ENCODE peak calls at places on chromosome 10, in ten cellular contexts. One of them, this sample, is unnamed.

GRCh38 chr10:117681104-117681503 is 138.6 kb downstream of the EMX2 start:
- DNase-seq in CD8-positive, alpha-beta T cell: no peak
- DNase-seq in transverse colon: no peak
- DNase-seq in A549: no peak
- DNase-seq in psoas muscle: no peak
- DNase-seq in hepatocyte: no peak
- DNase-seq in GM23248: no peak
- DNase-seq in heart right ventricle: no peak
- DNase-seq in CD8-positive, alpha-beta memory T cell: no peak
- DNase-seq in mesenchymal stem cell: no peak
- DNase-seq in this sample: no peak

GRCh38 chr10:103481974-103482531 is 3.0 kb upstream of the CALHM3 start:
- DNase-seq in CD8-positive, alpha-beta T cell: no peak
- DNase-seq in transverse colon: no peak
- DNase-seq in A549: peak; percentile 88
- DNase-seq in psoas muscle: peak; percentile 39
- DNase-seq in hepatocyte: peak; percentile 74
- DNase-seq in GM23248: peak; percentile 82
- DNase-seq in heart right ventricle: no peak
- DNase-seq in CD8-positive, alpha-beta memory T cell: no peak
- DNase-seq in mesenchymal stem cell: peak; percentile 74
- DNase-seq in this sample: no peak

GRCh38 chr10:21525367-21526183 is at the start of gene SKIDA1:
- DNase-seq in CD8-positive, alpha-beta T cell: peak; percentile 53
- DNase-seq in transverse colon: peak; percentile 82
- DNase-seq in A549: peak; percentile 69
- DNase-seq in psoas muscle: peak; percentile 94
- DNase-seq in hepatocyte: peak; percentile 93
- DNase-seq in GM23248: peak; percentile 91
- DNase-seq in heart right ventricle: peak; percentile 90
- DNase-seq in CD8-positive, alpha-beta memory T cell: peak; percentile 54
- DNase-seq in mesenchymal stem cell: peak; percentile 97
- DNase-seq in this sample: peak; percentile 89

GRCh38 chr10:12587408-12587807 is 238.1 kb downstream of the CAMK1D start:
- DNase-seq in CD8-positive, alpha-beta T cell: no peak
- DNase-seq in transverse colon: no peak
- DNase-seq in A549: no peak
- DNase-seq in psoas muscle: no peak
- DNase-seq in hepatocyte: no peak
- DNase-seq in GM23248: no peak
- DNase-seq in heart right ventricle: no peak
- DNase-seq in CD8-positive, alpha-beta memory T cell: no peak
- DNase-seq in mesenchymal stem cell: no peak
- DNase-seq in this sample: no peak

GRCh38 chr10:104735036-104735435 is 93.9 kb downstream of the SORCS3 start:
- DNase-seq in CD8-positive, alpha-beta T cell: no peak
- DNase-seq in transverse colon: no peak
- DNase-seq in A549: no peak
- DNase-seq in psoas muscle: no peak
- DNase-seq in hepatocyte: no peak
- DNase-seq in GM23248: no peak
- DNase-seq in heart right ventricle: peak; percentile 40
- DNase-seq in CD8-positive, alpha-beta memory T cell: no peak
- DNase-seq in mesenchymal stem cell: no peak
- DNase-seq in this sample: no peak

GRCh38 chr10:8897769-8898168 is 843.3 kb downstream of the GATA3 start:
- DNase-seq in CD8-positive, alpha-beta T cell: no peak
- DNase-seq in transverse colon: no peak
- DNase-seq in A549: no peak
- DNase-seq in psoas muscle: no peak
- DNase-seq in hepatocyte: no peak
- DNase-seq in GM23248: no peak
- DNase-seq in heart right ventricle: no peak
- DNase-seq in CD8-positive, alpha-beta memory T cell: no peak
- DNase-seq in mesenchymal stem cell: no peak
- DNase-seq in this sample: no peak

GRCh38 chr10:69861251-69862240 is 59.8 kb downstream of the COL13A1 start:
- DNase-seq in CD8-positive, alpha-beta T cell: no peak
- DNase-seq in transverse colon: no peak
- DNase-seq in A549: peak; percentile 40
- DNase-seq in psoas muscle: no peak
- DNase-seq in hepatocyte: peak; percentile 85
- DNase-seq in GM23248: peak; percentile 79
- DNase-seq in heart right ventricle: no peak
- DNase-seq in CD8-positive, alpha-beta memory T cell: no peak
- DNase-seq in mesenchymal stem cell: peak; percentile 86
- DNase-seq in this sample: no peak

GRCh38 chr10:7412482-7413251 is 1.8 kb upstream of the SFMBT2 start:
- DNase-seq in CD8-positive, alpha-beta T cell: peak; percentile 21
- DNase-seq in transverse colon: peak; percentile 38
- DNase-seq in A549: no peak
- DNase-seq in psoas muscle: peak; percentile 83
- DNase-seq in hepatocyte: peak; percentile 63
- DNase-seq in GM23248: peak; percentile 20
- DNase-seq in heart right ventricle: peak; percentile 45
- DNase-seq in CD8-positive, alpha-beta memory T cell: peak; percentile 6
- DNase-seq in mesenchymal stem cell: peak; percentile 33
- DNase-seq in this sample: peak; percentile 69

GRCh38 chr10:34647157-34647556 is 167.9 kb downstream of the PARD3 start:
- DNase-seq in CD8-positive, alpha-beta T cell: no peak
- DNase-seq in transverse colon: no peak
- DNase-seq in A549: no peak
- DNase-seq in psoas muscle: no peak
- DNase-seq in hepatocyte: no peak
- DNase-seq in GM23248: no peak
- DNase-seq in heart right ventricle: no peak
- DNase-seq in CD8-positive, alpha-beta memory T cell: no peak
- DNase-seq in mesenchymal stem cell: no peak
- DNase-seq in this sample: no peak

GRCh38 chr10:47047127-47047504 is 135.9 kb downstream of the PTPN20 start:
- DNase-seq in CD8-positive, alpha-beta T cell: no peak
- DNase-seq in transverse colon: no peak
- DNase-seq in A549: no peak
- DNase-seq in psoas muscle: no peak
- DNase-seq in hepatocyte: no peak
- DNase-seq in GM23248: no peak
- DNase-seq in heart right ventricle: no peak
- DNase-seq in CD8-positive, alpha-beta memory T cell: no peak
- DNase-seq in mesenchymal stem cell: no peak
- DNase-seq in this sample: peak; percentile 51

GRCh38 chr10:119754085-119754484 is 28.2 kb downstream of the INPP5F start:
- DNase-seq in CD8-positive, alpha-beta T cell: no peak
- DNase-seq in transverse colon: no peak
- DNase-seq in A549: no peak
- DNase-seq in psoas muscle: no peak
- DNase-seq in hepatocyte: peak; percentile 43
- DNase-seq in GM23248: no peak
- DNase-seq in heart right ventricle: no peak
- DNase-seq in CD8-positive, alpha-beta memory T cell: no peak
- DNase-seq in mesenchymal stem cell: no peak
- DNase-seq in this sample: no peak

GRCh38 chr10:103765981-103766380 is 89.4 kb downstream of the SH3PXD2A start:
- DNase-seq in CD8-positive, alpha-beta T cell: peak; percentile 83
- DNase-seq in transverse colon: no peak
- DNase-seq in A549: no peak
- DNase-seq in psoas muscle: no peak
- DNase-seq in hepatocyte: no peak
- DNase-seq in GM23248: no peak
- DNase-seq in heart right ventricle: peak; percentile 60
- DNase-seq in CD8-positive, alpha-beta memory T cell: peak; percentile 66
- DNase-seq in mesenchymal stem cell: no peak
- DNase-seq in this sample: no peak

GRCh38 chr10:24495666-24496065 is 228.0 kb downstream of the ARHGAP21 start:
- DNase-seq in CD8-positive, alpha-beta T cell: no peak
- DNase-seq in transverse colon: no peak
- DNase-seq in A549: no peak
- DNase-seq in psoas muscle: no peak
- DNase-seq in hepatocyte: no peak
- DNase-seq in GM23248: no peak
- DNase-seq in heart right ventricle: no peak
- DNase-seq in CD8-positive, alpha-beta memory T cell: no peak
- DNase-seq in mesenchymal stem cell: no peak
- DNase-seq in this sample: no peak

GRCh38 chr10:132163278-132163765 is 23.4 kb upstream of the DPYSL4 start:
- DNase-seq in CD8-positive, alpha-beta T cell: peak; percentile 24
- DNase-seq in transverse colon: peak; percentile 51
- DNase-seq in A549: peak; percentile 75
- DNase-seq in psoas muscle: peak; percentile 57
- DNase-seq in hepatocyte: no peak
- DNase-seq in GM23248: peak; percentile 51
- DNase-seq in heart right ventricle: peak; percentile 36
- DNase-seq in CD8-positive, alpha-beta memory T cell: peak; percentile 22
- DNase-seq in mesenchymal stem cell: no peak
- DNase-seq in this sample: peak; percentile 73

GRCh38 chr10:18216482-18216881 is 76.3 kb downstream of the CACNB2 start:
- DNase-seq in CD8-positive, alpha-beta T cell: no peak
- DNase-seq in transverse colon: no peak
- DNase-seq in A549: no peak
- DNase-seq in psoas muscle: no peak
- DNase-seq in hepatocyte: peak; percentile 43
- DNase-seq in GM23248: peak; percentile 62
- DNase-seq in heart right ventricle: no peak
- DNase-seq in CD8-positive, alpha-beta memory T cell: no peak
- DNase-seq in mesenchymal stem cell: peak; percentile 40
- DNase-seq in this sample: no peak

GRCh38 chr10:52644678-52645434 is 127.7 kb downstream of the MBL2 start:
- DNase-seq in CD8-positive, alpha-beta T cell: no peak
- DNase-seq in transverse colon: peak; percentile 22
- DNase-seq in A549: peak; percentile 17
- DNase-seq in psoas muscle: no peak
- DNase-seq in hepatocyte: peak; percentile 65
- DNase-seq in GM23248: peak; percentile 64
- DNase-seq in heart right ventricle: no peak
- DNase-seq in CD8-positive, alpha-beta memory T cell: no peak
- DNase-seq in mesenchymal stem cell: peak; percentile 47
- DNase-seq in this sample: no peak

DNA sequence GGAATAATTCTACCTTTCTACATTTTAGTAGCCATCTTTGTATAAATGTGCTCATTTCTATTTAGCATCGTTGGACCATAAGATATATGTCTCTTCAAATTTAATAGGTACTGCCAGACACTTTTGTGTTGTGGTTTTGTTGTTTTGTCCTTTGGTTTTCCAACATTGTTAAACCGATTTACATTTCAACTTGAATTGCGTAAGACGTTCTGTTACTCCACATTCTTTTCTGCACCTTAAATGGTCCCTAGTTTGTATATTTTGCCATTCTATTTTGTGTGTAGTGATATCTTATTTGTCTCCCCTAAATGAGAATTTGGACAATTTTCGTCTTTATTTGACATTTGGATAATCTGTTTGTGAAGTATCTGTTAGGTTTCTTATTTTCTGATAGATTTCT is 1015.6 kb downstream of the NRG3 start:
- DNase-seq in CD8-positive, alpha-beta T cell: no peak
- DNase-seq in transverse colon: no peak
- DNase-seq in A549: no peak
- DNase-seq in psoas muscle: no peak
- DNase-seq in hepatocyte: no peak
- DNase-seq in GM23248: no peak
- DNase-seq in heart right ventricle: no peak
- DNase-seq in CD8-positive, alpha-beta memory T cell: no peak
- DNase-seq in mesenchymal stem cell: no peak
- DNase-seq in this sample: no peak
- H3K27ac ChIP-seq in CD8-positive, alpha-beta T cell: no peak overlapping the region
- H3K27ac ChIP-seq in transverse colon: no peak overlapping the region
- H3K27ac ChIP-seq in A549: no peak overlapping the region
- H3K27ac ChIP-seq in psoas muscle: no peak overlapping the region
- H3K27ac ChIP-seq in hepatocyte: no peak overlapping the region
- H3K27ac ChIP-seq in GM23248: no peak overlapping the region
- H3K27ac ChIP-seq in heart right ventricle: no peak overlapping the region
- H3K27ac ChIP-seq in CD8-positive, alpha-beta memory T cell: no peak overlapping the region
- H3K27ac ChIP-seq in mesenchymal stem cell: no peak overlapping the region
- H3K27ac ChIP-seq in this sample: no peak overlapping the region

GRCh38 chr10:110069502-110069982 is 61.8 kb downstream of the ADD3 start:
- DNase-seq in CD8-positive, alpha-beta T cell: no peak
- DNase-seq in transverse colon: no peak
- DNase-seq in A549: no peak
- DNase-seq in psoas muscle: no peak
- DNase-seq in hepatocyte: no peak
- DNase-seq in GM23248: no peak
- DNase-seq in heart right ventricle: no peak
- DNase-seq in CD8-positive, alpha-beta memory T cell: no peak
- DNase-seq in mesenchymal stem cell: peak; percentile 52
- DNase-seq in this sample: no peak
- H3K4me3 ChIP-seq in CD8-positive, alpha-beta T cell: no peak overlapping the region
- H3K4me3 ChIP-seq in transverse colon: no peak overlapping the region
- H3K4me3 ChIP-seq in A549: no peak overlapping the region
- H3K4me3 ChIP-seq in psoas muscle: peak overlapping the region; percentile 22
- H3K4me3 ChIP-seq in hepatocyte: no peak overlapping the region
- H3K4me3 ChIP-seq in GM23248: peak overlapping the region; percentile 37
- H3K4me3 ChIP-seq in heart right ventricle: peak overlapping the region; percentile 2
- H3K4me3 ChIP-seq in CD8-positive, alpha-beta memory T cell: peak overlapping the region; percentile 12
- H3K4me3 ChIP-seq in mesenchymal stem cell: no peak overlapping the region
- H3K4me3 ChIP-seq in this sample: no peak overlapping the region

DNA sequence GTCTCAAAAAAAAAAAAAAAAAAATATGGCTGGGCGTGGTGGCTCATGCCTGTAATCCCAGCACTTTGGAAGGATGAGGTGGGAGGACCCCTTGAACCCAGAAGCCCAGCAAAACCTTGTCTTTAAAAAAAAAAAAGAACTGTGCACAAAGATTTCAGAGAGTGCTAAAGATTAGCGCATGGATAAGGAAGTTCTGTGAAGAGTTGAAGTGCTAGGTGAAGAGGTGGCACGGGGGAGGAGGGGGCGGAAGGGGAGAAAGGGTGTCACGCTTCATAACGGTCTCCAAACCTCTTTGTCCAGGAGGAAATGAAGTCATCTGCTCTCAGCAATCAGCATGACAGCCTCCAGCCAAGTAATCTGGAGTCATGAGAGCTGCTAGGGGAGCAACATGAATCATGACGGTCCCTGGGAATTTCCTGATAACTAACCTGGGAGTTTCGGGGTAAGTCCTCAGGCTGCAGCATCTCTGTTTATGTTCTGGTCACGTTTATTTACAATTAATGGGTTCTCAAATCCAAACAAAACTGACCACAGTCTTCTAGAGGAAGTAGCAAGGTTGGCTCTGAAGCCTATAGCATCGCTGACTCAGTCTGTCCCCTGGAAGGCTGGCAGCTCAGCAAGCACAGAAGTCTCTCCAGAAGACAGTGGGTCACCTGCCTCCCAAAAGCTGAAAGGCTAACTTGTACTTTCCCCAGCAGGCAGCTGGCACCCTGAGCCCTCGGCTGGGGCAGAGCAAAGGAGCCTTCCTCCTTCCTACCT is 1.9 kb upstream of the PLAU start:
- DNase-seq in CD8-positive, alpha-beta T cell: peak; percentile 29
- DNase-seq in transverse colon: peak; percentile 28
- DNase-seq in A549: peak; percentile 81
- DNase-seq in psoas muscle: no peak
- DNase-seq in hepatocyte: peak; percentile 68
- DNase-seq in GM23248: peak; percentile 96
- DNase-seq in heart right ventricle: no peak
- DNase-seq in CD8-positive, alpha-beta memory T cell: peak; percentile 32
- DNase-seq in mesenchymal stem cell: peak; percentile 100
- DNase-seq in this sample: peak; percentile 77
- H3K4me1 ChIP-seq in CD8-positive, alpha-beta T cell: peaks cover 30% of the 10 kb centered on the region
- H3K4me1 ChIP-seq in transverse colon: peaks cover 29% of the 10 kb centered on the region
- H3K4me1 ChIP-seq in A549: peaks cover 79% of the 10 kb centered on the region
- H3K4me1 ChIP-seq in psoas muscle: peaks cover 34% of the 10 kb centered on the region
- H3K4me1 ChIP-seq in hepatocyte: peaks cover 48% of the 10 kb centered on the region
- H3K4me1 ChIP-seq in GM23248: peaks cover 51% of the 10 kb centered on the region
- H3K4me1 ChIP-seq in heart right ventricle: peaks cover 26% of the 10 kb centered on the region
- H3K4me1 ChIP-seq in CD8-positive, alpha-beta memory T cell: peaks cover 34% of the 10 kb centered on the region
- H3K4me1 ChIP-seq in mesenchymal stem cell: peaks cover 43% of the 10 kb centered on the region
- H3K4me1 ChIP-seq in this sample: no peaks in the 10 kb centered on the region

GRCh38 chr10:6396652-6397051 is 183.4 kb downstream of the PRKCQ start:
- DNase-seq in CD8-positive, alpha-beta T cell: no peak
- DNase-seq in transverse colon: no peak
- DNase-seq in A549: no peak
- DNase-seq in psoas muscle: no peak
- DNase-seq in hepatocyte: no peak
- DNase-seq in GM23248: peak; percentile 95
- DNase-seq in heart right ventricle: no peak
- DNase-seq in CD8-positive, alpha-beta memory T cell: no peak
- DNase-seq in mesenchymal stem cell: peak; percentile 12
- DNase-seq in this sample: no peak
- H3K27ac ChIP-seq in CD8-positive, alpha-beta T cell: no peak overlapping the region
- H3K27ac ChIP-seq in transverse colon: no peak overlapping the region
- H3K27ac ChIP-seq in A549: peak overlapping the region; percentile 58
- H3K27ac ChIP-seq in psoas muscle: no peak overlapping the region
- H3K27ac ChIP-seq in hepatocyte: no peak overlapping the region
- H3K27ac ChIP-seq in GM23248: peak overlapping the region; percentile 19
- H3K27ac ChIP-seq in heart right ventricle: peak overlapping the region; percentile 87
- H3K27ac ChIP-seq in CD8-positive, alpha-beta memory T cell: no peak overlapping the region
- H3K27ac ChIP-seq in mesenchymal stem cell: no peak overlapping the region
- H3K27ac ChIP-seq in this sample: no peak overlapping the region